ENCODE peak calls at places on chromosome X, in nine cellular contexts. G, W, V, E, D, O, T, P and L are unnamed samples.

GRCh38 chrX:51361251-51361650 is 28.6 kb downstream of the NUDT10 start:
- DNase-seq in P (no peak), W (no peak), O (no peak), V (no peak), E (no peak), D (no peak), G (no peak), T (no peak), L (no peak)

GRCh38 chrX:15202458-15203177 is 67.3 kb downstream of the ASB9 start:
- DNase-seq in T (no peak), P (no peak), W (peak), E (no peak), O (no peak), G (no peak), D (no peak), V (no peak), L (no peak)

GRCh38 chrX:17242470-17242869 is 132.5 kb upstream of the NHS start:
- DNase-seq in E (peak), T (peak), G (peak), D (peak), V (peak), P (peak), W (no peak), O (peak), L (peak)

GRCh38 chrX:74325130-74326059 is 21.4 kb downstream of the ZCCHC13 start:
- DNase-seq in T (no peak), W (no peak), O (no peak), V (no peak), D (peak), E (no peak), G (peak), P (peak), L (peak)

GRCh38 chrX:71282514-71283408 is 674 bp upstream of the NONO start:
- DNase-seq in P (peak), G (no peak), E (peak), V (peak), O (no peak), T (peak), W (no peak), D (peak), L (no peak)

GRCh38 chrX:24241822-24242648 is 71.8 kb downstream of the SUPT20HL2 start:
- DNase-seq in E (no peak), P (no peak), O (peak), W (no peak), D (peak), T (peak), V (peak), G (peak), L (peak)

GRCh38 chrX:129359269-129359668 is 164.0 kb downstream of the SMARCA1 start:
- DNase-seq in V (no peak), P (no peak), G (no peak), E (no peak), D (no peak), O (peak), W (no peak), T (peak), L (peak)

GRCh38 chrX:38052096-38052495 is 45.7 kb downstream of the SYTL5 start:
- DNase-seq in G (no peak), P (no peak), E (peak), T (no peak), O (peak), D (no peak), W (no peak), V (peak), L (peak)

GRCh38 chrX:17860811-17861495 is at the start of gene RAI2:
- DNase-seq in V (no peak), P (peak), G (peak), E (no peak), D (peak), W (no peak), T (no peak), O (no peak), L (no peak)

GRCh38 chrX:1164322-1165288 is 47.8 kb downstream of the CRLF2 start:
- DNase-seq in V (peak), E (no peak), P (peak), W (no peak), T (no peak), G (no peak), O (no peak), D (peak), L (peak)

GRCh38 chrX:15475021-15475420 is 18.1 kb downstream of the PIR start:
- DNase-seq in D (no peak), P (no peak), V (no peak), O (peak), W (no peak), G (no peak), T (no peak), E (no peak), L (no peak)

GRCh38 chrX:51802917-51803688 is 59.9 kb downstream of the GSPT2 start:
- DNase-seq in T (peak), G (peak), P (peak), O (peak), V (peak), E (peak), D (peak), W (peak), L (no peak)

GRCh38 chrX:154486396-154487207 is at the start of gene UBL4A:
- DNase-seq in O (peak), W (no peak), V (peak), E (peak), D (peak), G (peak), P (peak), T (no peak), L (peak)

GRCh38 chrX:30301977-30302376 is 7.2 kb downstream of the NR0B1 start:
- DNase-seq in D (no peak), W (no peak), O (no peak), T (no peak), V (peak), E (no peak), G (no peak), P (no peak), L (no peak)

GRCh38 chrX:65859299-65859698 is 180.6 kb downstream of the VSIG4 start:
- DNase-seq in G (no peak), E (no peak), T (no peak), P (no peak), D (no peak), O (no peak), V (no peak), W (no peak), L (no peak)

GRCh38 chrX:112614640-112615039 is 65.1 kb downstream of the LHFPL1 start:
- DNase-seq in T (no peak), W (no peak), O (no peak), G (no peak), V (no peak), P (no peak), D (no peak), E (no peak), L (no peak)

GRCh38 chrX:110723844-110724243 is 71.8 kb downstream of the CHRDL1 start:
- DNase-seq in G (no peak), T (no peak), D (no peak), E (no peak), V (no peak), W (no peak), P (no peak), O (no peak), L (no peak)

GRCh38 chrX:56802921-56803848 is 74.1 kb downstream of the NBDY start:
- DNase-seq in D (peak), O (peak), E (no peak), W (peak), P (peak), G (peak), T (peak), V (no peak), L (peak)

GRCh38 chrX:46628406-46629371 is 55.1 kb downstream of the CHST7 start:
- DNase-seq in V (no peak), D (no peak), O (peak), E (no peak), T (no peak), P (no peak), W (peak), G (no peak), L (peak)
- TF ChIP-seq MAX in V (no peak), D (no peak), O (no peak), E (no peak), T (no peak), P (no peak), W (peak), G (no peak), L (no peak)

GRCh38 chrX:54494166-54494969 is 1.7 kb downstream of the FGD1 start:
- DNase-seq in G (no peak), D (no peak), O (no peak), E (no peak), V (no peak), W (no peak), P (no peak), T (no peak), L (no peak)

GRCh38 chrX:54495814-54496516 is at the start of gene FGD1:
- DNase-seq in D (peak), V (peak), T (no peak), P (peak), E (no peak), O (peak), G (peak), W (no peak), L (peak)

GRCh38 chrX:54496936-54497335 is 902 bp upstream of the FGD1 start:
- DNase-seq in D (no peak), V (no peak), G (no peak), E (no peak), P (no peak), O (no peak), T (no peak), W (no peak), L (no peak)

GRCh38 chrX:54494970-54495813 is 842 bp downstream of the FGD1 start:
- DNase-seq in G (no peak), W (no peak), V (peak), P (peak), O (peak), T (no peak), D (peak), E (no peak), L (no peak)

GRCh38 chrX:54496517-54496852 is 451 bp upstream of the FGD1 start:
- DNase-seq in D (no peak), V (no peak), W (no peak), T (no peak), O (peak), E (no peak), G (no peak), P (no peak), L (no peak)
- H3K4me3 ChIP-seq in D (peak), V (peak), W (no peak), T (peak), O (no peak), E (peak), G (no peak), P (peak), L (no peak)

DNA sequence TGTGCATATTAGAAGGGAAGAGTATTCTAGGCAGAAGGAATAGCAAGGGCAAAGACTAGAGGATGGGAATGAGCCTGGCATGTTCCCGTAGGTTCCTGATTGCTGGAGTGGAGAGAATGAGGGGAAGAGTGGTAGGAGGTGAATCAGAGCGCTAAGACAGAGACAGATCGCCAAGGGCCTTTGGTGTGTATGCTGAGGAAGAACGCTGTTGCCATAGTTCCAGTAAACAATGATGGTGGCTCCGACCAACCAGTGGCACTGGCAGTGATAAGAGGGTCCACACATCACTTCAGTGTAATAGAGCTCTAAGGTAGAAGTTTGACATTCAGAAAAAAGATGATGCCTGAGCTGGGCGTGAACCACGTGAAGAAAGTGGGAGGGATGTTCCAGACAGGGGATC is 966 bp downstream of the TBC1D25 start:
- DNase-seq in D (no peak), P (no peak), V (no peak), W (no peak), T (no peak), O (no peak), G (no peak), E (no peak), L (no peak)
- TF ChIP-seq MAX in D (no peak), P (no peak), V (no peak), W (no peak), T (no peak), O (no peak), G (no peak), E (no peak), L (no peak)

GRCh38 chrX:118565853-118566252 is 70.2 kb downstream of the DOCK11 start:
- DNase-seq in V (no peak), W (no peak), D (no peak), P (no peak), E (no peak), O (no peak), G (no peak), T (no peak), L (no peak)
- H3K4me3 ChIP-seq in V (no peak), W (no peak), D (no peak), P (no peak), E (no peak), O (no peak), G (no peak), T (no peak), L (no peak)

GRCh38 chrX:150692296-150692695 is 900 bp upstream of the MTMR1 start:
- DNase-seq in V (no peak), E (no peak), D (peak), G (no peak), O (no peak), W (no peak), P (no peak), T (no peak), L (no peak)
- TF ChIP-seq MAX in V (no peak), E (no peak), D (no peak), G (no peak), O (no peak), W (no peak), P (no peak), T (no peak), L (no peak)

DNA sequence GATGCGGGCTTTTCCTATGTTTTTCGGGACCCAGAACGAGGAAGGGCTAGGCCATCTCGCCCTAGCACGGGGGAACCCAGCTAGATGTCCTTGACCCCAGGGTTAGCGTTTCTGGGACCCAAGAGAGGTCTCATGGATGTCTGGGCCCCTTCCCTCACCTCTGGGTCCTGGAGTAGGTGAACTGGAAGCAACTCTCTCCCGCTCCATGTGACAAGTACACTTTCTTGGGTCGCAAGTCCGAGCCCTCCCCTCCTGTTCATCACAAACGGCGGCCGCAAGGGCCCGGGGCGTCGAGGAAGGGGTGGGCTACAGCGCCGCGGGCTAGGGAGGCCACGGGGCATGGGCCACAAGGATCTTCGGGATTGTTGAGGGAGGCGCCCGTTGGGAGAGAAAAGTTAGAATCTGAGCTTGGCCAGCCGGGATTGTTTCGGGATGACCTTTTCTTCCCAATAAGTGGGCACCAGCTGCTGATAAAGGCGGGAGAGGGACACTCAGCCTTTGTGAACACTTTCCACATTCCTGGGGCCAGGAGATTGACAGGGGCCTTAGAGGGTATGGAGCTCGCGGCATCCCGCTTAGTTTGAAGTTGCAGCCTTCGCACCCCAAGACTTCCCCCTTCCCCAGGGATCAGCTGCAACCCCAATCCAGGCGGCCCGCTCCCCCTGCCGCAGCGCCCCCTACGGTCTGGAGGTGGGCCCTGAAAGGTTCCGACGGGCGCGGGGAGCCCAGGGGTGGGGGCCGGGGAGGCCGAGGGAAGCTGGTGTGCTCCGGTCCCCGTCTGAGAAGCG is 137.0 kb upstream of the ZIC3 start:
- DNase-seq in D (no peak), O (no peak), T (no peak), G (peak), P (peak), E (no peak), V (no peak), W (no peak), L (no peak)
- H3K4me3 ChIP-seq in D (no peak), O (no peak), T (no peak), G (no peak), P (peak), E (no peak), V (no peak), W (no peak), L (no peak)

DNA sequence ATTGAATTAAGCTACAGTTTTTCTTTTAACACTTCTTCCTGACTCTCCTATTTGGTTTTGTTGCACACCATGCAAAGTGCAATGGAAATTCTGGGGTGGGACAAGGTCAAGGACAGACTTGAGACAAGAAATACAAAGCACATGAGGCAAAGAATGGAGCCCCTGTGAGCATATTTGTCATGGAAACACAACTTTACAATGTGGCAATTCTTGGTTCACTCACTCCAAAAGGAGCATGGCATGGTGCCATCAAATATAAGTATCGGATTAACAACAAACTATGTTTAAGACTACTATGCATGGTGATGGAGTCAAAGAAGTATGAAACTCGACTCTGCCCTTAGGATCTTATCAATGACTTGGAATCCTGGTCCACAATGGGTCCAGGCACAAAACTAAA is 115.9 kb upstream of the FAM9B start:
- DNase-seq in E (no peak), G (no peak), T (no peak), P (no peak), W (no peak), V (no peak), D (no peak), O (no peak), L (no peak)
- TF ChIP-seq MAX in E (no peak), G (no peak), T (no peak), P (no peak), W (no peak), V (no peak), D (no peak), O (no peak), L (no peak)